ENCODE peak calls at places on chromosomes 13 and 19, in five cellular contexts. L is stomach, J is nephron progenitor cell, F is mesendoderm, I is left ventricle myocardium inferior. N is an unnamed sample.

GRCh38 chr13:45055902-45056648 is 64.2 kb upstream of the GTF2F2 start:
- DNase-seq in L (no peak), J (no peak), F (peak; percentile 40), I (no peak), N (no peak)

GRCh38 chr19:45238556-45238955 is 6.7 kb downstream of the EXOC3L2 start:
- DNase-seq in L (no peak), J (no peak), F (no peak), I (no peak), N (no peak)

GRCh38 chr13:41458187-41458938 is 1.0 kb downstream of the RGCC start:
- DNase-seq in L (peak; percentile 53), J (peak; percentile 38), F (peak; percentile 43), I (peak; percentile 26), N (no peak)

GRCh38 chr13:94617389-94618000 is 15.8 kb downstream of the GPR180 start:
- DNase-seq in L (no peak), J (no peak), F (peak; percentile 16), I (no peak), N (peak; percentile 5)

GRCh38 chr13:49086711-49087110 is 111.0 kb downstream of the FNDC3A start:
- DNase-seq in L (no peak), J (no peak), F (no peak), I (no peak), N (no peak)

GRCh38 chr19:58372311-58373133 is 8.3 kb downstream of the ZNF837 start:
- DNase-seq in L (no peak), J (no peak), F (peak; percentile 65), I (peak; percentile 44), N (no peak)

GRCh38 chr19:952049-952679 is 26.3 kb downstream of the ARID3A start:
- DNase-seq in L (no peak), J (no peak), F (peak; percentile 35), I (no peak), N (no peak)

GRCh38 chr19:38977445-38978314 is 2.1 kb upstream of the FBXO17 start:
- DNase-seq in L (no peak), J (no peak), F (no peak), I (no peak), N (no peak)

GRCh38 chr13:41520699-41521630 is 63.6 kb downstream of the RGCC start:
- DNase-seq in L (no peak), J (no peak), F (no peak), I (no peak), N (no peak)

GRCh38 chr13:27036236-27036981 is 135.2 kb downstream of the USP12 start:
- DNase-seq in L (no peak), J (no peak), F (peak; percentile 31), I (no peak), N (no peak)

GRCh38 chr13:23692816-23693215 is 122.6 kb downstream of the TNFRSF19 start:
- DNase-seq in L (no peak), J (no peak), F (no peak), I (no peak), N (no peak)

GRCh38 chr13:50203256-50204083 is 188.2 kb downstream of the KCNRG start:
- DNase-seq in L (no peak), J (no peak), F (no peak), I (no peak), N (no peak)

GRCh38 chr19:15417699-15418098 is 1.1 kb downstream of the AKAP8L start:
- DNase-seq in L (no peak), J (peak; percentile 41), F (peak; percentile 41), I (no peak), N (no peak)

GRCh38 chr13:54859827-54860226 is 1831.2 kb downstream of the OLFM4 start:
- DNase-seq in L (no peak), J (no peak), F (no peak), I (no peak), N (no peak)

GRCh38 chr19:11887618-11888531 is at the start of gene ZNF69:
- DNase-seq in L (peak; percentile 93), J (peak; percentile 94), F (peak; percentile 97), I (peak; percentile 93), N (peak; percentile 49)

GRCh38 chr13:79295906-79296564 is 110.0 kb downstream of the RBM26 start:
- DNase-seq in L (peak; percentile 39), J (no peak), F (no peak), I (no peak), N (no peak)

GRCh38 chr19:19026299-19026971 is 6.9 kb downstream of the SUGP2 start:
- DNase-seq in L (no peak), J (no peak), F (peak; percentile 20), I (no peak), N (no peak)

GRCh38 chr13:45994752-45995151 is 57.8 kb downstream of the ZC3H13 start:
- DNase-seq in L (no peak), J (no peak), F (no peak), I (no peak), N (no peak)

GRCh38 chr13:109687559-109688448 is 98.6 kb downstream of the IRS2 start:
- DNase-seq in L (no peak), J (no peak), F (no peak), I (no peak), N (no peak)

GRCh38 chr13:40680659-40681323 is 14.3 kb upstream of the FOXO1 start:
- DNase-seq in L (no peak), J (no peak), F (peak; percentile 83), I (no peak), N (no peak)

GRCh38 chr19:16247353-16248182 is 49.9 kb downstream of the AP1M1 start:
- DNase-seq in L (peak; percentile 89), J (peak; percentile 96), F (peak; percentile 87), I (peak; percentile 90), N (peak; percentile 90)

N was measured in CD4-positive, alpha-beta T cell.